ENCODE peak calls at places on chromosomes 2 and 18, in eight cellular contexts. R, V, J, B, C, S, L and Y are unnamed samples.

GRCh38 chr18:2653467-2653866 is 2.1 kb upstream of the SMCHD1 start:
- DNase-seq in L (no peak), S (no peak), J (no peak), B (no peak), V (no peak), R (no peak), C (no peak), Y (no peak)

GRCh38 chr18:23900979-23901378 is 113.6 kb upstream of the TTC39C start:
- DNase-seq in S (peak; percentile 55), C (no peak), J (peak; percentile 12), V (no peak), R (no peak), L (peak; percentile 22), B (no peak), Y (no peak)

GRCh38 chr2:37318401-37318800 is 6.2 kb downstream of the PRKD3 start:
- DNase-seq in B (no peak), S (no peak), R (no peak), L (no peak), V (no peak), C (no peak), J (no peak), Y (no peak)

GRCh38 chr2:230714122-230714453 is 1.4 kb downstream of the CAB39 start:
- DNase-seq in V (no peak), B (peak; percentile 37), C (no peak), L (peak; percentile 18), S (peak; percentile 34), J (peak; percentile 62), R (peak; percentile 21), Y (no peak)

GRCh38 chr18:79826966-79827365 is 29.2 kb downstream of the KCNG2 start:
- DNase-seq in V (no peak), J (peak; percentile 8), S (no peak), B (no peak), R (no peak), L (no peak), C (no peak), Y (peak; percentile 70)

GRCh38 chr2:165273176-165273575 is 34.0 kb downstream of the SCN2A start:
- DNase-seq in V (no peak), S (no peak), C (no peak), R (no peak), L (no peak), J (no peak), B (no peak), Y (no peak)

GRCh38 chr2:197599285-197599965 is 76.0 kb downstream of the RFTN2 start:
- DNase-seq in J (peak; percentile 54), V (no peak), C (peak; percentile 12), B (peak; percentile 3), S (peak; percentile 63), L (peak; percentile 24), R (no peak), Y (peak; percentile 63)

GRCh38 chr2:9836517-9836916 is 6.8 kb upstream of the TAF1B start:
- DNase-seq in C (no peak), J (no peak), V (no peak), B (no peak), S (no peak), R (no peak), L (no peak), Y (no peak)

GRCh38 chr2:88099798-88100488 is 27.9 kb downstream of the FABP1 start:
- DNase-seq in B (no peak), R (no peak), L (no peak), J (peak; percentile 6), S (peak; percentile 90), C (no peak), V (no peak), Y (peak; percentile 96)

GRCh38 chr2:40248294-40248693 is 203.6 kb downstream of the SLC8A1 start:
- DNase-seq in S (no peak), L (no peak), J (no peak), R (no peak), B (no peak), C (no peak), V (no peak), Y (no peak)

GRCh38 chr18:58998421-58999203 is 133.9 kb downstream of the ZNF532 start:
- DNase-seq in J (no peak), R (no peak), S (no peak), V (no peak), L (peak; percentile 64), C (peak; percentile 84), B (no peak), Y (no peak)

GRCh38 chr18:9951022-9951859 is 37.4 kb downstream of the VAPA start:
- DNase-seq in R (no peak), B (no peak), C (peak; percentile 54), J (peak; percentile 38), S (peak; percentile 69), L (peak; percentile 41), V (no peak), Y (peak; percentile 63)

GRCh38 chr2:23589739-23590138 is 204.8 kb downstream of the KLHL29 start:
- DNase-seq in C (no peak), R (no peak), J (no peak), S (no peak), L (no peak), V (no peak), B (no peak), Y (no peak)

GRCh38 chr2:21643180-21643579 is 519.4 kb downstream of the TDRD15 start:
- DNase-seq in V (no peak), B (no peak), J (no peak), S (no peak), R (no peak), L (no peak), C (no peak), Y (no peak)

GRCh38 chr2:46979611-46980010 is 64.0 kb upstream of the MCFD2 start:
- DNase-seq in R (no peak), J (peak; percentile 82), S (no peak), V (no peak), C (no peak), L (peak; percentile 52), B (no peak), Y (no peak)

GRCh38 chr2:51695531-51695930 is 663.6 kb upstream of the NRXN1 start:
- DNase-seq in S (no peak), V (no peak), B (no peak), L (no peak), C (no peak), R (no peak), J (no peak), Y (no peak)

GRCh38 chr2:109421606-109422005 is 192.2 kb downstream of the SEPTIN10 start:
- DNase-seq in J (no peak), S (no peak), V (no peak), B (no peak), R (no peak), L (no peak), C (no peak), Y (no peak)

GRCh38 chr2:11446733-11447248 is 19.2 kb downstream of the E2F6 start:
- DNase-seq in R (peak; percentile 39), V (no peak), J (peak; percentile 63), S (peak; percentile 80), L (peak; percentile 52), C (peak; percentile 31), B (peak; percentile 28), Y (peak; percentile 81)

GRCh38 chr2:161067846-161068245 is 92.4 kb upstream of the TANK start:
- DNase-seq in B (no peak), R (no peak), L (no peak), S (no peak), C (no peak), V (no peak), J (no peak), Y (no peak)

GRCh38 chr2:206611736-206612135 is 30.6 kb upstream of the FAM237A start:
- DNase-seq in J (no peak), L (no peak), C (no peak), B (no peak), V (no peak), S (no peak), R (no peak), Y (no peak)

GRCh38 chr2:44360749-44361329 is 455 bp downstream of the PREPL start:
- DNase-seq in S (no peak), C (no peak), J (peak; percentile 51), R (no peak), L (no peak), B (peak; percentile 8), V (no peak), Y (no peak)

GRCh38 chr2:99485824-99486223 is 4.0 kb downstream of the REV1 start:
- DNase-seq in C (no peak), L (no peak), B (no peak), J (no peak), S (no peak), V (no peak), R (no peak), Y (no peak)

GRCh38 chr2:16507655-16508054 is 158.0 kb downstream of the CYRIA start:
- DNase-seq in R (no peak), V (no peak), S (peak; percentile 14), B (no peak), J (no peak), C (no peak), L (no peak), Y (peak; percentile 32)

GRCh38 chr2:36993841-36994620 is 27.7 kb upstream of the STRN start:
- DNase-seq in C (no peak), L (no peak), R (no peak), B (no peak), S (no peak), V (no peak), J (no peak), Y (no peak)

GRCh38 chr18:66557091-66557490 is 46.8 kb downstream of the CDH19 start:
- DNase-seq in B (no peak), J (no peak), C (no peak), R (no peak), L (no peak), S (no peak), V (no peak), Y (no peak)

GRCh38 chr2:239436076-239436475 is 35.3 kb upstream of the HDAC4 start:
- DNase-seq in C (no peak), L (no peak), S (no peak), J (no peak), B (no peak), V (no peak), R (no peak), Y (no peak)

GRCh38 chr2:205245652-205246051 is 436.6 kb upstream of the NRP2 start:
- DNase-seq in V (no peak), L (no peak), S (no peak), B (no peak), R (no peak), C (peak; percentile 78), J (no peak), Y (no peak)

GRCh38 chr2:172438741-172439508 is 11.5 kb downstream of the ITGA6 start:
- DNase-seq in C (no peak), S (peak; percentile 44), J (no peak), R (no peak), L (no peak), B (no peak), V (no peak), Y (no peak)

GRCh38 chr2:136308621-136309020 is 190.7 kb upstream of the CXCR4 start:
- DNase-seq in V (no peak), R (no peak), B (no peak), L (no peak), J (no peak), S (no peak), C (peak; percentile 57), Y (no peak)

GRCh38 chr2:109417701-109418335 is 195.9 kb downstream of the SEPTIN10 start:
- DNase-seq in S (no peak), J (no peak), L (no peak), R (no peak), V (no peak), B (no peak), C (no peak), Y (no peak)

GRCh38 chr2:15745329-15745728 is 153.7 kb downstream of the DDX1 start:
- DNase-seq in B (no peak), L (no peak), S (no peak), C (no peak), V (no peak), J (no peak), R (no peak), Y (no peak)